ENCODE peak calls at places on chromosomes 5 and 9, in nine cellular contexts. One of them, this sample, is unnamed.

GRCh38 chr5:9570876-9571275 is 25.0 kb upstream of the SEMA5A start:
- DNase-seq in AG04450: no peak
- DNase-seq in foreskin keratinocyte: no peak
- DNase-seq in coronary artery: no peak
- DNase-seq in CD14-positive monocyte: no peak
- DNase-seq in A673: no peak
- DNase-seq in IMR-90: no peak
- DNase-seq in suprapubic skin: no peak
- DNase-seq in lower lobe of right lung: no peak
- DNase-seq in this sample: no peak

GRCh38 chr9:120927125-120928014 is 774 bp upstream of the TRAF1 start:
- DNase-seq in AG04450: no peak
- DNase-seq in foreskin keratinocyte: no peak
- DNase-seq in coronary artery: no peak
- DNase-seq in CD14-positive monocyte: no peak
- DNase-seq in A673: no peak
- DNase-seq in IMR-90: no peak
- DNase-seq in suprapubic skin: no peak
- DNase-seq in lower lobe of right lung: no peak
- DNase-seq in this sample: no peak

GRCh38 chr5:159422371-159422770 is 92.1 kb upstream of the IL12B start:
- DNase-seq in AG04450: no peak
- DNase-seq in foreskin keratinocyte: peak; percentile 27
- DNase-seq in coronary artery: no peak
- DNase-seq in CD14-positive monocyte: no peak
- DNase-seq in A673: no peak
- DNase-seq in IMR-90: peak; percentile 18
- DNase-seq in suprapubic skin: no peak
- DNase-seq in lower lobe of right lung: no peak
- DNase-seq in this sample: peak; percentile 14

GRCh38 chr5:97496037-97496436 is 313.0 kb upstream of the RIOK2 start:
- DNase-seq in AG04450: no peak
- DNase-seq in foreskin keratinocyte: no peak
- DNase-seq in coronary artery: no peak
- DNase-seq in CD14-positive monocyte: no peak
- DNase-seq in A673: no peak
- DNase-seq in IMR-90: no peak
- DNase-seq in suprapubic skin: no peak
- DNase-seq in lower lobe of right lung: no peak
- DNase-seq in this sample: no peak

GRCh38 chr9:4293293-4293931 is 6.5 kb downstream of the GLIS3 start:
- DNase-seq in AG04450: peak; percentile 80
- DNase-seq in foreskin keratinocyte: peak; percentile 97
- DNase-seq in coronary artery: no peak
- DNase-seq in CD14-positive monocyte: no peak
- DNase-seq in A673: peak; percentile 18
- DNase-seq in IMR-90: peak; percentile 97
- DNase-seq in suprapubic skin: no peak
- DNase-seq in lower lobe of right lung: no peak
- DNase-seq in this sample: peak; percentile 97

GRCh38 chr9:91075279-91075678 is 273.7 kb downstream of the SYK start:
- DNase-seq in AG04450: no peak
- DNase-seq in foreskin keratinocyte: no peak
- DNase-seq in coronary artery: peak; percentile 29
- DNase-seq in CD14-positive monocyte: no peak
- DNase-seq in A673: no peak
- DNase-seq in IMR-90: no peak
- DNase-seq in suprapubic skin: no peak
- DNase-seq in lower lobe of right lung: no peak
- DNase-seq in this sample: peak; percentile 24

GRCh38 chr5:94028001-94028400 is 286.6 kb upstream of the POU5F2 start:
- DNase-seq in AG04450: no peak
- DNase-seq in foreskin keratinocyte: peak; percentile 76
- DNase-seq in coronary artery: no peak
- DNase-seq in CD14-positive monocyte: no peak
- DNase-seq in A673: no peak
- DNase-seq in IMR-90: peak; percentile 4
- DNase-seq in suprapubic skin: no peak
- DNase-seq in lower lobe of right lung: no peak
- DNase-seq in this sample: peak; percentile 6

GRCh38 chr5:168457542-168457941 is 28.7 kb upstream of the RARS1 start:
- DNase-seq in AG04450: no peak
- DNase-seq in foreskin keratinocyte: no peak
- DNase-seq in coronary artery: no peak
- DNase-seq in CD14-positive monocyte: no peak
- DNase-seq in A673: no peak
- DNase-seq in IMR-90: no peak
- DNase-seq in suprapubic skin: no peak
- DNase-seq in lower lobe of right lung: no peak
- DNase-seq in this sample: no peak

GRCh38 chr5:142726188-142726731 is 40.4 kb upstream of the FGF1 start:
- DNase-seq in AG04450: peak; percentile 59
- DNase-seq in foreskin keratinocyte: peak; percentile 97
- DNase-seq in coronary artery: no peak
- DNase-seq in CD14-positive monocyte: no peak
- DNase-seq in A673: peak; percentile 65
- DNase-seq in IMR-90: peak; percentile 91
- DNase-seq in suprapubic skin: no peak
- DNase-seq in lower lobe of right lung: no peak
- DNase-seq in this sample: peak; percentile 85

GRCh38 chr9:97895695-97896332 is 26.5 kb downstream of the TRMO start:
- DNase-seq in AG04450: no peak
- DNase-seq in foreskin keratinocyte: peak; percentile 55
- DNase-seq in coronary artery: no peak
- DNase-seq in CD14-positive monocyte: peak; percentile 54
- DNase-seq in A673: peak; percentile 28
- DNase-seq in IMR-90: peak; percentile 15
- DNase-seq in suprapubic skin: no peak
- DNase-seq in lower lobe of right lung: no peak
- DNase-seq in this sample: no peak

GRCh38 chr5:399296-400281 is 43.4 kb upstream of the EXOC3 start:
- DNase-seq in AG04450: peak; percentile 95
- DNase-seq in foreskin keratinocyte: no peak
- DNase-seq in coronary artery: peak; percentile 78
- DNase-seq in CD14-positive monocyte: peak; percentile 89
- DNase-seq in A673: peak; percentile 81
- DNase-seq in IMR-90: peak; percentile 98
- DNase-seq in suprapubic skin: peak; percentile 92
- DNase-seq in lower lobe of right lung: peak; percentile 93
- DNase-seq in this sample: peak; percentile 92

GRCh38 chr5:174531782-174532191 is 192.6 kb upstream of the MSX2 start:
- DNase-seq in AG04450: no peak
- DNase-seq in foreskin keratinocyte: no peak
- DNase-seq in coronary artery: no peak
- DNase-seq in CD14-positive monocyte: no peak
- DNase-seq in A673: peak; percentile 84
- DNase-seq in IMR-90: no peak
- DNase-seq in suprapubic skin: no peak
- DNase-seq in lower lobe of right lung: no peak
- DNase-seq in this sample: no peak

GRCh38 chr5:151458314-151458713 is 10.9 kb downstream of the SLC36A1 start:
- DNase-seq in AG04450: no peak
- DNase-seq in foreskin keratinocyte: no peak
- DNase-seq in coronary artery: no peak
- DNase-seq in CD14-positive monocyte: no peak
- DNase-seq in A673: no peak
- DNase-seq in IMR-90: no peak
- DNase-seq in suprapubic skin: no peak
- DNase-seq in lower lobe of right lung: no peak
- DNase-seq in this sample: no peak

GRCh38 chr5:151456321-151456940 is 9.0 kb downstream of the SLC36A1 start:
- DNase-seq in AG04450: no peak
- DNase-seq in foreskin keratinocyte: no peak
- DNase-seq in coronary artery: no peak
- DNase-seq in CD14-positive monocyte: no peak
- DNase-seq in A673: no peak
- DNase-seq in IMR-90: no peak
- DNase-seq in suprapubic skin: no peak
- DNase-seq in lower lobe of right lung: no peak
- DNase-seq in this sample: no peak

GRCh38 chr5:151461312-151461711 is 13.9 kb downstream of the SLC36A1 start:
- DNase-seq in AG04450: no peak
- DNase-seq in foreskin keratinocyte: no peak
- DNase-seq in coronary artery: no peak
- DNase-seq in CD14-positive monocyte: no peak
- DNase-seq in A673: no peak
- DNase-seq in IMR-90: no peak
- DNase-seq in suprapubic skin: no peak
- DNase-seq in lower lobe of right lung: no peak
- DNase-seq in this sample: no peak

GRCh38 chr5:151463137-151464029 is 16.0 kb downstream of the SLC36A1 start:
- DNase-seq in AG04450: no peak
- DNase-seq in foreskin keratinocyte: no peak
- DNase-seq in coronary artery: no peak
- DNase-seq in CD14-positive monocyte: no peak
- DNase-seq in A673: no peak
- DNase-seq in IMR-90: no peak
- DNase-seq in suprapubic skin: no peak
- DNase-seq in lower lobe of right lung: no peak
- DNase-seq in this sample: no peak

DNA sequence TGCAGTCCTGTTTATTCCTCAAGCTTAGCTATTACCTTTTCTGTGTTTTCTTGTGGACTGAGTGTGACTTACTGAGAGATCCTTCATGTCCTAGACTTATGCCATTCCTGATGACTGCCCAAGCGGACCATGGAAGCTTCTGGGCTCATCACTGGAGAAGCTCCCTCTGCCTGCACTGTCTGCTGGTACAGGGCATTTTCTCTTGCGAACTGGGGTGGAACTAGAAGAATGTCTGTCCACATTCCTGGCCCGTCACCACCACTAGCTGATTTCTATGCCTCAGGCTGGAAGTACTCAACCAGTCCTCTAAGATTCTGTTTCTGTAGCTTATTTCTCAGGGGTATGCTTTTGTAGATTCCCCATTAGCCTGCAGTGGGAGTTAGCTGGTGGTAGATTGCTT is 12.3 kb downstream of the SLC36A1 start:
- DNase-seq in AG04450: no peak
- DNase-seq in foreskin keratinocyte: no peak
- DNase-seq in coronary artery: no peak
- DNase-seq in CD14-positive monocyte: no peak
- DNase-seq in A673: no peak
- DNase-seq in IMR-90: peak; percentile 58
- DNase-seq in suprapubic skin: no peak
- DNase-seq in lower lobe of right lung: no peak
- DNase-seq in this sample: no peak
- TF ChIP-seq CTCF in AG04450: peak; percentile 22
- TF ChIP-seq CTCF in foreskin keratinocyte: no peak
- TF ChIP-seq CTCF in coronary artery: no peak
- TF ChIP-seq CTCF in CD14-positive monocyte: no peak
- TF ChIP-seq CTCF in A673: no peak
- TF ChIP-seq CTCF in IMR-90: peak; percentile 36
- TF ChIP-seq CTCF in suprapubic skin: no peak
- TF ChIP-seq CTCF in lower lobe of right lung: no peak
- TF ChIP-seq CTCF in this sample: no peak

GRCh38 chr9:122092611-122093506 is at the start of gene TTLL11:
- DNase-seq in AG04450: peak; percentile 78
- DNase-seq in foreskin keratinocyte: peak; percentile 74
- DNase-seq in coronary artery: peak; percentile 98
- DNase-seq in CD14-positive monocyte: peak; percentile 96
- DNase-seq in A673: peak; percentile 97
- DNase-seq in IMR-90: peak; percentile 91
- DNase-seq in suprapubic skin: peak; percentile 99
- DNase-seq in lower lobe of right lung: peak; percentile 99
- DNase-seq in this sample: peak; percentile 93
- TF ChIP-seq CTCF in AG04450: no peak
- TF ChIP-seq CTCF in foreskin keratinocyte: no peak
- TF ChIP-seq CTCF in coronary artery: no peak
- TF ChIP-seq CTCF in CD14-positive monocyte: no peak
- TF ChIP-seq CTCF in A673: no peak
- TF ChIP-seq CTCF in IMR-90: no peak
- TF ChIP-seq CTCF in suprapubic skin: no peak
- TF ChIP-seq CTCF in lower lobe of right lung: no peak
- TF ChIP-seq CTCF in this sample: no peak

GRCh38 chr9:2120926-2121689 is 106.0 kb downstream of the SMARCA2 start:
- DNase-seq in AG04450: peak; percentile 11
- DNase-seq in foreskin keratinocyte: peak; percentile 45
- DNase-seq in coronary artery: no peak
- DNase-seq in CD14-positive monocyte: no peak
- DNase-seq in A673: peak; percentile 83
- DNase-seq in IMR-90: peak; percentile 56
- DNase-seq in suprapubic skin: no peak
- DNase-seq in lower lobe of right lung: no peak
- DNase-seq in this sample: peak; percentile 47

GRCh38 chr9:2117527-2117926 is 102.4 kb downstream of the SMARCA2 start:
- DNase-seq in AG04450: no peak
- DNase-seq in foreskin keratinocyte: no peak
- DNase-seq in coronary artery: no peak
- DNase-seq in CD14-positive monocyte: no peak
- DNase-seq in A673: no peak
- DNase-seq in IMR-90: no peak
- DNase-seq in suprapubic skin: no peak
- DNase-seq in lower lobe of right lung: no peak
- DNase-seq in this sample: no peak

GRCh38 chr9:2119490-2120046 is 104.4 kb downstream of the SMARCA2 start:
- DNase-seq in AG04450: no peak
- DNase-seq in foreskin keratinocyte: no peak
- DNase-seq in coronary artery: peak; percentile 79
- DNase-seq in CD14-positive monocyte: no peak
- DNase-seq in A673: no peak
- DNase-seq in IMR-90: no peak
- DNase-seq in suprapubic skin: no peak
- DNase-seq in lower lobe of right lung: no peak
- DNase-seq in this sample: no peak

DNA sequence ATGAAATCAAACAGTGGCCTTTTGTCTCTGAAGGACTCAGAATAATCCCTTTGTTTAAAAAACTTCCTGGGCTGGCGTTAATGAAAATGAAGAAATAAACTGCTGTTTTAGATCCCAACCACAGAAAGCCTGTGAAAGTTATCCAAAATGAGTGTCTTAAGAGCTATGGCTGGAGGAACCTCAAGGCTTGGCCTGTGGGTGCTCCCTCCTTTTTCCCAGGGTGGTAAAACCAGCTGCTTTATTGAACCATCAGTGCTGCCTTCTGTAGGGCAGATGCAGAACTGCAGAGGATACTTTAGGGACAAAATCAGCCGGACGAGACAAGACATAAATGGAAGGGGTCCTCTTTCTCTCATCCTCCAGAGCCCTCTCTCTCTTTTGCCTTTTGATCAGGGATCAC is 100.9 kb downstream of the SMARCA2 start:
- DNase-seq in AG04450: no peak
- DNase-seq in foreskin keratinocyte: no peak
- DNase-seq in coronary artery: no peak
- DNase-seq in CD14-positive monocyte: no peak
- DNase-seq in A673: peak; percentile 35
- DNase-seq in IMR-90: no peak
- DNase-seq in suprapubic skin: no peak
- DNase-seq in lower lobe of right lung: no peak
- DNase-seq in this sample: no peak
- TF ChIP-seq CTCF in AG04450: peak; percentile 52
- TF ChIP-seq CTCF in foreskin keratinocyte: peak; percentile 56
- TF ChIP-seq CTCF in coronary artery: no peak
- TF ChIP-seq CTCF in CD14-positive monocyte: peak; percentile 39
- TF ChIP-seq CTCF in A673: peak; percentile 58
- TF ChIP-seq CTCF in IMR-90: peak; percentile 26
- TF ChIP-seq CTCF in suprapubic skin: no peak
- TF ChIP-seq CTCF in lower lobe of right lung: peak; percentile 37
- TF ChIP-seq CTCF in this sample: peak; percentile 56

GRCh38 chr5:67355135-67355729 is 158.6 kb upstream of the CD180 start:
- DNase-seq in AG04450: no peak
- DNase-seq in foreskin keratinocyte: no peak
- DNase-seq in coronary artery: no peak
- DNase-seq in CD14-positive monocyte: no peak
- DNase-seq in A673: no peak
- DNase-seq in IMR-90: no peak
- DNase-seq in suprapubic skin: no peak
- DNase-seq in lower lobe of right lung: no peak
- DNase-seq in this sample: no peak
- TF ChIP-seq CTCF in AG04450: no peak
- TF ChIP-seq CTCF in foreskin keratinocyte: no peak
- TF ChIP-seq CTCF in coronary artery: no peak
- TF ChIP-seq CTCF in CD14-positive monocyte: no peak
- TF ChIP-seq CTCF in A673: no peak
- TF ChIP-seq CTCF in IMR-90: no peak
- TF ChIP-seq CTCF in suprapubic skin: no peak
- TF ChIP-seq CTCF in lower lobe of right lung: no peak
- TF ChIP-seq CTCF in this sample: no peak

This sample was measured in astrocyte of the spinal cord.